ENCODE peak calls at places on chromosomes 6 and 20, in nine cellular contexts. J is tibial artery, X is prostate gland, D is ovary, L is tibial nerve, I is brain microvascular endothelial cell, V is Panc1, F is GM06990, W is stomach. B is an unnamed sample. For H3K36me3, the result is how much of the 10 kb centered on the place peaks cover.

GRCh38 chr6:34992353-34992752 is 103.3 kb downstream of the ANKS1A start:
- DNase-seq in J (no peak), X (no peak), D (no peak), L (no peak), I (no peak), V (no peak), F (no peak), W (no peak), B (no peak)

GRCh38 chr6:84410377-84410776 is 182.9 kb upstream of the CEP162 start:
- DNase-seq in J (no peak), X (no peak), D (no peak), L (no peak), I (no peak), V (no peak), F (no peak), W (no peak), B (no peak)

GRCh38 chr6:68726307-68726706 is 91.2 kb downstream of the ADGRB3 start:
- DNase-seq in J (no peak), X (no peak), D (no peak), L (no peak), I (no peak), V (no peak), F (no peak), W (no peak), B (no peak)

GRCh38 chr6:45479834-45480696 is 102.3 kb upstream of the SUPT3H start:
- DNase-seq in J (no peak), X (no peak), D (no peak), L (peak), I (peak), V (no peak), F (peak), W (no peak), B (peak)

GRCh38 chr20:36572701-36573102 is 695 bp upstream of the TGIF2 start:
- DNase-seq in J (no peak), X (peak), D (no peak), L (no peak), I (peak), V (no peak), F (no peak), W (peak), B (no peak)

GRCh38 chr20:32536861-32537656 is 48.1 kb downstream of the NOL4L start:
- DNase-seq in J (no peak), X (no peak), D (no peak), L (no peak), I (no peak), V (no peak), F (peak), W (peak), B (no peak)

GRCh38 chr6:29510202-29510601 is 22.4 kb upstream of the MAS1L start:
- DNase-seq in J (no peak), X (no peak), D (no peak), L (no peak), I (no peak), V (no peak), F (no peak), W (no peak), B (no peak)

GRCh38 chr6:2935566-2936291 is 32.6 kb upstream of the SERPINB9 start:
- DNase-seq in J (no peak), X (no peak), D (no peak), L (no peak), I (no peak), V (no peak), F (no peak), W (peak), B (no peak)

DNA sequence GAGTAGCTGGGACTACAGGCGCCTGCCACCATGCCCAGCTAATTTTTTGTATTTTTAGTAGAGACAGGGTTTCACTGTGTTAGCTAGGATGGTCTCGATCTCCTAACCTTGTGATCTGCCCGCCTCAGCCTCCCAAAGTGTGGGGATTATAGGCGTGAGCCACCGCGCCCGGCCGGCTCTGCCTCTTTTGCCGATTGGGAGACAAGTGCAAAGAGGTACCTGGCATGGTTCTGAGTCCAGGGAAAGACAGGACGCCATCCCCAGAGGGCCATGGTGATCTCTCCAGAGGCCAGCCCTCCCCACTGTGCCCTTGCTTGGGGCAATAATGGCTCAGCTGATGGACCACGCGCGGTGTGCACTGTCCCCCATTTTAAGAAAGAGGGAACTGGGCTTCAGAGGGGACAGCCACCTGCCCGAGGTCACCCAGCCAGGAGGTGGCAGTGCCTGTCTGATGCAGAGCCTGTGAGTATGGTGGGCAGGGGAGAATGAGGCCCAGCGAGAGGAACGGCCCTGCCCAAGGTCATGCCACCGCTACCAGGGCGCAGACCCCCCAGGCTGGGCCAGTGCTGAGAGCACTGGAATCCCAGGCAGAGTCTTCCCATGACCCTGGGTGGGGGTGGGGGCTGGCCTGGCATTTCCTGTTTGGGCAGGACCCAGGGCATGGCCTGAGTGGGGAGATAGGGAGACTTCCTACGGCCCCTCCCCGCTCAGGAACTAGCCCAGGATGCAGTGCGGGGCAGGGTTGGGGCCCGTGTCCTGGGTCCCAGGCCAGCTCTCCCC is 61.0 kb downstream of the SNAI1 start:
- DNase-seq in J (no peak), X (no peak), D (no peak), L (no peak), I (no peak), V (no peak), F (no peak), W (no peak), B (no peak)
- TF ChIP-seq CTCF in J (no peak), X (no peak), D (no peak), L (no peak), I (no peak), V (no peak), F (no peak), W (no peak), B (peak)

GRCh38 chr6:169902604-169903003 is 151.2 kb downstream of the ERMARD start:
- DNase-seq in J (peak), X (no peak), D (no peak), L (no peak), I (no peak), V (no peak), F (no peak), W (no peak), B (no peak)
- H3K4me3 ChIP-seq in J (no peak), X (no peak), D (no peak), L (no peak), I (no peak), V (no peak), F (no peak), W (no peak), B (no peak)

GRCh38 chr6:106823058-106823457 is 151.5 kb downstream of the CD24 start:
- DNase-seq in J (no peak), X (no peak), D (no peak), L (no peak), I (no peak), V (no peak), F (no peak), W (no peak), B (no peak)
- H3K36me3 ChIP-seq in J (under half), X (under half), D (under half), L (under half), I (under half), V (under half), F (under half), W (under half), B (under half)

DNA sequence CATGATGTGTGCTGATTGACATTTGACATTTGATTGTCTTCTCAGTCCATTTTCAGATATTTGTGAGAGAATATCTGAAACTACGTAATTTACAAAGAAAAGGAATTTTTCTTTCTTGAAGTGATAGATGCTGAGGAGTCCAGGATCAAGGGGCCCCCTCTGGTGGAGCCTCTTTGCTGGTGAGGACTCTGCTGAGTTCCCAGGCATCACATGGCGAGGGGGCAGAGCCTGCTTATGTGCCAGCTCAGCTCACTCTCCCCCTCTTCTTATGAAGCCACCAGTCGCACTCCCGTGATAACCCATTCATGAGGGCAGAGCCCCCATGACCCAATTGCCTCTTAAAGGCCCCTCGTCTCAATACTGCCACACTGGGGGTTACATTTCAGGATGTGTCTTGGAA is 91.3 kb downstream of the RPP40 start:
- DNase-seq in J (no peak), X (no peak), D (no peak), L (no peak), I (no peak), V (no peak), F (no peak), W (no peak), B (no peak)
- TF ChIP-seq CTCF in J (no peak), X (no peak), D (no peak), L (no peak), I (no peak), V (no peak), F (no peak), W (no peak), B (no peak)

GRCh38 chr6:140380371-140381218 is 1006.1 kb upstream of the CITED2 start:
- DNase-seq in J (no peak), X (no peak), D (no peak), L (no peak), I (no peak), V (no peak), F (no peak), W (no peak), B (no peak)
- H3K4me3 ChIP-seq in J (no peak), X (no peak), D (no peak), L (no peak), I (no peak), V (no peak), F (no peak), W (no peak), B (no peak)